ENCODE peak calls at places on chromosome 11, in five cellular contexts. One of them, this sample, is unnamed.

GRCh38 chr11:37988031-37988430 is 1390.0 kb upstream of the RAG2 start:
- DNase-seq in islet precursor cell: peak
- DNase-seq in SK-N-DZ: no peak
- DNase-seq in Karpas-422: no peak
- DNase-seq in cardiac muscle cell: no peak
- DNase-seq in this sample: no peak

GRCh38 chr11:108912587-108912986 is 247.7 kb downstream of the DDX10 start:
- DNase-seq in islet precursor cell: no peak
- DNase-seq in SK-N-DZ: no peak
- DNase-seq in Karpas-422: no peak
- DNase-seq in cardiac muscle cell: no peak
- DNase-seq in this sample: no peak

GRCh38 chr11:17012712-17013547 is 1.3 kb downstream of the PLEKHA7 start:
- DNase-seq in islet precursor cell: peak
- DNase-seq in SK-N-DZ: no peak
- DNase-seq in Karpas-422: no peak
- DNase-seq in cardiac muscle cell: peak
- DNase-seq in this sample: peak

GRCh38 chr11:133007020-133007584 is 525.2 kb downstream of the OPCML start:
- DNase-seq in islet precursor cell: no peak
- DNase-seq in SK-N-DZ: no peak
- DNase-seq in Karpas-422: no peak
- DNase-seq in cardiac muscle cell: no peak
- DNase-seq in this sample: no peak

GRCh38 chr11:107661656-107662055 is 50.2 kb downstream of the SLN start:
- DNase-seq in islet precursor cell: no peak
- DNase-seq in SK-N-DZ: no peak
- DNase-seq in Karpas-422: no peak
- DNase-seq in cardiac muscle cell: no peak
- DNase-seq in this sample: no peak

GRCh38 chr11:116808262-116809175 is 14.6 kb downstream of the APOA4 start:
- DNase-seq in islet precursor cell: no peak
- DNase-seq in SK-N-DZ: no peak
- DNase-seq in Karpas-422: no peak
- DNase-seq in cardiac muscle cell: no peak
- DNase-seq in this sample: peak

GRCh38 chr11:43987384-43988039 is 45.1 kb downstream of the C11orf96 start:
- DNase-seq in islet precursor cell: peak
- DNase-seq in SK-N-DZ: no peak
- DNase-seq in Karpas-422: no peak
- DNase-seq in cardiac muscle cell: no peak
- DNase-seq in this sample: peak

GRCh38 chr11:34461215-34461614 is 22.5 kb downstream of the CAT start:
- DNase-seq in islet precursor cell: no peak
- DNase-seq in SK-N-DZ: no peak
- DNase-seq in Karpas-422: no peak
- DNase-seq in cardiac muscle cell: no peak
- DNase-seq in this sample: no peak

GRCh38 chr11:122748968-122749687 is 89.2 kb upstream of the CRTAM start:
- DNase-seq in islet precursor cell: no peak
- DNase-seq in SK-N-DZ: no peak
- DNase-seq in Karpas-422: peak
- DNase-seq in cardiac muscle cell: peak
- DNase-seq in this sample: peak

GRCh38 chr11:83948205-83948604 is 662.0 kb upstream of the CCDC90B start:
- DNase-seq in islet precursor cell: no peak
- DNase-seq in SK-N-DZ: no peak
- DNase-seq in Karpas-422: no peak
- DNase-seq in cardiac muscle cell: no peak
- DNase-seq in this sample: no peak

GRCh38 chr11:114257621-114258558 is 38.3 kb upstream of the NNMT start:
- DNase-seq in islet precursor cell: peak
- DNase-seq in SK-N-DZ: peak
- DNase-seq in Karpas-422: no peak
- DNase-seq in cardiac muscle cell: peak
- DNase-seq in this sample: no peak